ENCODE peak calls at places on chromosomes 11 and 22, in seven cellular contexts. B is heart right ventricle; F is CD8-positive, alpha-beta T cell; G is neural progenitor cell; K is A549; V is mammary epithelial cell; Q is lung. T is an unnamed sample.

GRCh38 chr22:42831712-42832111 is 25.4 kb downstream of the ARFGAP3 start:
- DNase-seq in B (no peak), F (no peak), G (no peak), K (no peak), V (no peak), Q (no peak), T (no peak)

GRCh38 chr11:110091995-110092576 is 1.1 kb upstream of the ZC3H12C start:
- DNase-seq in B (no peak), F (no peak), G (peak; percentile 32), K (no peak), V (no peak), Q (no peak), T (no peak)

GRCh38 chr11:134055029-134055428 is 13.8 kb upstream of the JAM3 start:
- DNase-seq in B (no peak), F (no peak), G (no peak), K (no peak), V (no peak), Q (no peak), T (no peak)

GRCh38 chr22:19759459-19759993 is 1.1 kb upstream of the TBX1 start:
- DNase-seq in B (no peak), F (no peak), G (peak; percentile 73), K (no peak), V (no peak), Q (no peak), T (no peak)

GRCh38 chr11:66976048-66976467 is 954 bp downstream of the C11orf86 start:
- DNase-seq in B (no peak), F (no peak), G (peak; percentile 76), K (no peak), V (no peak), Q (no peak), T (no peak)

GRCh38 chr22:40326905-40327735 is 19.2 kb upstream of the ADSL start:
- DNase-seq in B (no peak), F (no peak), G (peak; percentile 26), K (no peak), V (no peak), Q (no peak), T (no peak)

GRCh38 chr22:30308518-30309230 is 18.1 kb downstream of the TBC1D10A start:
- DNase-seq in B (no peak), F (no peak), G (no peak), K (no peak), V (peak; percentile 58), Q (no peak), T (no peak)

GRCh38 chr11:31763296-31763695 is 47.8 kb downstream of the PAX6 start:
- DNase-seq in B (no peak), F (no peak), G (peak; percentile 91), K (no peak), V (no peak), Q (no peak), T (no peak)

GRCh38 chr22:32334640-32335365 is 22.9 kb upstream of the RFPL3 start:
- DNase-seq in B (no peak), F (no peak), G (no peak), K (no peak), V (no peak), Q (no peak), T (no peak)

GRCh38 chr11:75398906-75399305 is 412 bp upstream of the RPS3 start:
- DNase-seq in B (no peak), F (no peak), G (no peak), K (no peak), V (no peak), Q (no peak), T (no peak)

GRCh38 chr11:115941044-115941443 is 436.8 kb upstream of the CADM1 start:
- DNase-seq in B (no peak), F (no peak), G (no peak), K (no peak), V (no peak), Q (no peak), T (no peak)

GRCh38 chr11:133978816-133979215 is 22.0 kb upstream of the IGSF9B start:
- DNase-seq in B (no peak), F (no peak), G (no peak), K (no peak), V (peak; percentile 26), Q (no peak), T (no peak)

GRCh38 chr22:32044913-32045312 is 1.9 kb downstream of the SLC5A1 start:
- DNase-seq in B (no peak), F (no peak), G (no peak), K (no peak), V (no peak), Q (no peak), T (no peak)

GRCh38 chr11:73577496-73577917 is 20.4 kb downstream of the FAM168A start:
- DNase-seq in B (no peak), F (no peak), G (no peak), K (no peak), V (no peak), Q (no peak), T (no peak)

GRCh38 chr11:10413268-10413667 is 41.8 kb upstream of the AMPD3 start:
- DNase-seq in B (no peak), F (peak; percentile 26), G (no peak), K (no peak), V (peak; percentile 27), Q (no peak), T (peak; percentile 43)

GRCh38 chr22:39727541-39727940 is 157.0 kb downstream of the CACNA1I start:
- DNase-seq in B (no peak), F (no peak), G (no peak), K (peak; percentile 24), V (no peak), Q (no peak), T (no peak)

GRCh38 chr11:113651018-113651417 is 55.1 kb downstream of the TMPRSS5 start:
- DNase-seq in B (no peak), F (no peak), G (no peak), K (no peak), V (no peak), Q (no peak), T (no peak)

GRCh38 chr22:43745783-43746356 is 66.2 kb downstream of the EFCAB6 start:
- DNase-seq in B (no peak), F (no peak), G (no peak), K (no peak), V (no peak), Q (no peak), T (no peak)

GRCh38 chr22:26553056-26553752 is 36.7 kb downstream of the TPST2 start:
- DNase-seq in B (no peak), F (no peak), G (no peak), K (peak; percentile 27), V (peak; percentile 77), Q (no peak), T (no peak)

GRCh38 chr11:69390561-69390960 is 90.9 kb upstream of the LINC01488 start:
- DNase-seq in B (no peak), F (no peak), G (no peak), K (no peak), V (no peak), Q (no peak), T (no peak)

GRCh38 chr11:110758012-110758411 is 45.8 kb upstream of the ARHGAP20 start:
- DNase-seq in B (no peak), F (no peak), G (no peak), K (no peak), V (no peak), Q (no peak), T (no peak)

GRCh38 chr11:17229481-17230152 is 21.8 kb upstream of the PIK3C2A start:
- DNase-seq in B (no peak), F (no peak), G (no peak), K (no peak), V (no peak), Q (no peak), T (no peak)

GRCh38 chr11:17221968-17222367 is 14.2 kb upstream of the PIK3C2A start:
- DNase-seq in B (no peak), F (no peak), G (no peak), K (no peak), V (peak; percentile 47), Q (no peak), T (no peak)

GRCh38 chr11:17219016-17219415 is 11.2 kb upstream of the PIK3C2A start:
- DNase-seq in B (no peak), F (no peak), G (no peak), K (no peak), V (no peak), Q (no peak), T (no peak)

GRCh38 chr11:17224727-17225126 is 16.9 kb upstream of the PIK3C2A start:
- DNase-seq in B (no peak), F (no peak), G (no peak), K (no peak), V (no peak), Q (no peak), T (no peak)
- H3K27ac ChIP-seq in B (peak overlapping the region; percentile 20), F (no peak overlapping the region), G (no peak overlapping the region), K (no peak overlapping the region), V (no peak overlapping the region), Q (peak overlapping the region; percentile 53), T (no peak overlapping the region)

GRCh38 chr11:13251961-13252360 is 25.6 kb upstream of the BMAL1 start:
- DNase-seq in B (no peak), F (no peak), G (no peak), K (no peak), V (no peak), Q (no peak), T (no peak)

GRCh38 chr11:13247606-13248320 is 29.8 kb upstream of the BMAL1 start:
- DNase-seq in B (no peak), F (no peak), G (no peak), K (no peak), V (no peak), Q (no peak), T (no peak)

GRCh38 chr11:13249177-13249576 is 28.4 kb upstream of the BMAL1 start:
- DNase-seq in B (no peak), F (no peak), G (no peak), K (no peak), V (no peak), Q (no peak), T (no peak)

DNA sequence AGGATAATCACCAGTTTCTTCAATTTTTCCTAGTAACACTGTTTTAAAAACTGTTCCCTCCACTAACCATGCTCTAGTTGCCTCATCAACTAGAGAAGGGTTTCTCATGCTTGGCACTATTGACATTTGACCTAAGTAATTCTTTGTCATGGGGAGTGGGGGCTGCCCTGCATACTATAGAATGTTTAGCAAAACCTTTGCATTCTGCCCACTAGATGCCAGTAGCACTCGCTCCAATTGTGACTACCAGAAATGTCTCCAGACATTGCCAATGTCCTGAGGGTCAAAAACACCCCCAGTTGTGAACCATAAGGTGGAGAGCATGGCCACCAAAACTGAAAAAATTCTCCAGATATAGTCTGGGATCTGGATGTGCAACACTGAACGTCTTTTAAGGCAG is 27.6 kb upstream of the BMAL1 start:
- DNase-seq in B (no peak), F (no peak), G (peak; percentile 20), K (no peak), V (peak; percentile 20), Q (no peak), T (no peak)
- TF ChIP-seq CTCF in B (peak; percentile 7), F (no peak), G (peak; percentile 27), K (peak; percentile 52), V (peak; percentile 69), Q (no peak), T (peak; percentile 35)

DNA sequence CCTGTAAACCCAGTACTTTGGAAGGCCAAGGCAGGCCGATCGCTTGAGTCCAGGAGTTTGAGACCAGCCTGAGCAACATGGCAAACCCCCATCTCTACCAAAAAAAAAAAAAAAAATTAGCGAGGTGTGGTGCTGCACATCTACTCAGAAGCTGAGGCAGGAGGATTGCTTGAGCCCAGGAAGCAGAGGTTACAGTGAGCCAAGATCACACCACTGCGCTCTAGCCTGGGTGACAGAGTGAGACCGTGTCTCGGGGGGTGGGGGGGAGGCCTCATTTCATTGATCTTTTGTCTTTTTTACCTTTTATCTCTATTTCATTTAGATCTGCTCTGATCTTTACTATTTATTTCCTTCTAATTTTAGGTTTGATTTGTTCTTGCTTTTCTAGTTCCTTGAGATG is 51.8 kb downstream of the KCNQ1OT1 start:
- DNase-seq in B (no peak), F (no peak), G (no peak), K (no peak), V (no peak), Q (no peak), T (no peak)
- H3K9me3 ChIP-seq in B (peaks cover 93% of the 10 kb centered on the region), F (peaks cover 17% of the 10 kb centered on the region), G (peaks cover 48% of the 10 kb centered on the region), K (peaks cover 98% of the 10 kb centered on the region), V (peaks cover 34% of the 10 kb centered on the region), Q (peaks cover 22% of the 10 kb centered on the region), T (peaks cover 68% of the 10 kb centered on the region)

GRCh38 chr11:47330002-47330911 is 22.2 kb downstream of the MYBPC3 start:
- DNase-seq in B (peak; percentile 35), F (no peak), G (no peak), K (no peak), V (no peak), Q (no peak), T (no peak)
- H3K27ac ChIP-seq in B (peak overlapping the region; percentile 80), F (no peak overlapping the region), G (no peak overlapping the region), K (no peak overlapping the region), V (no peak overlapping the region), Q (no peak overlapping the region), T (no peak overlapping the region)

T was measured in CD4-positive, alpha-beta T cell.